ENCODE peak calls at places on chromosomes 7 and 10, in five cellular contexts. One of them, this sample, is unnamed.

GRCh38 chr10:111247781-111248389 is 171.1 kb downstream of the ADRA2A start:
- DNase-seq in fibroblast of mammary gland: no peak
- DNase-seq in left ventricle myocardium inferior: no peak
- DNase-seq in PC-3: peak; percentile 17
- DNase-seq in retinal pigment epithelial cell: no peak
- DNase-seq in this sample: no peak

GRCh38 chr7:133860628-133861135 is 266.5 kb upstream of the LRGUK start:
- DNase-seq in fibroblast of mammary gland: no peak
- DNase-seq in left ventricle myocardium inferior: no peak
- DNase-seq in PC-3: no peak
- DNase-seq in retinal pigment epithelial cell: no peak
- DNase-seq in this sample: no peak

GRCh38 chr10:83606275-83606674 is 533.0 kb upstream of the GHITM start:
- DNase-seq in fibroblast of mammary gland: no peak
- DNase-seq in left ventricle myocardium inferior: no peak
- DNase-seq in PC-3: peak; percentile 1
- DNase-seq in retinal pigment epithelial cell: peak; percentile 46
- DNase-seq in this sample: no peak

GRCh38 chr7:128164061-128164954 is 76.8 kb upstream of the LEP start:
- DNase-seq in fibroblast of mammary gland: peak; percentile 77
- DNase-seq in left ventricle myocardium inferior: no peak
- DNase-seq in PC-3: peak; percentile 91
- DNase-seq in retinal pigment epithelial cell: peak; percentile 77
- DNase-seq in this sample: peak; percentile 83

GRCh38 chr7:108463613-108464012 is 7.4 kb upstream of the NRCAM start:
- DNase-seq in fibroblast of mammary gland: no peak
- DNase-seq in left ventricle myocardium inferior: no peak
- DNase-seq in PC-3: no peak
- DNase-seq in retinal pigment epithelial cell: no peak
- DNase-seq in this sample: no peak

GRCh38 chr7:84228526-84228925 is 33.9 kb upstream of the SEMA3A start:
- DNase-seq in fibroblast of mammary gland: no peak
- DNase-seq in left ventricle myocardium inferior: no peak
- DNase-seq in PC-3: no peak
- DNase-seq in retinal pigment epithelial cell: no peak
- DNase-seq in this sample: no peak

GRCh38 chr7:158404031-158404761 is 183.4 kb downstream of the PTPRN2 start:
- DNase-seq in fibroblast of mammary gland: no peak
- DNase-seq in left ventricle myocardium inferior: no peak
- DNase-seq in PC-3: no peak
- DNase-seq in retinal pigment epithelial cell: no peak
- DNase-seq in this sample: no peak

GRCh38 chr10:110456046-110456445 is 41.7 kb upstream of the DUSP5 start:
- DNase-seq in fibroblast of mammary gland: no peak
- DNase-seq in left ventricle myocardium inferior: no peak
- DNase-seq in PC-3: peak; percentile 21
- DNase-seq in retinal pigment epithelial cell: no peak
- DNase-seq in this sample: no peak

GRCh38 chr7:106231856-106232490 is 52.8 kb downstream of the NAMPT start:
- DNase-seq in fibroblast of mammary gland: no peak
- DNase-seq in left ventricle myocardium inferior: no peak
- DNase-seq in PC-3: no peak
- DNase-seq in retinal pigment epithelial cell: no peak
- DNase-seq in this sample: peak; percentile 12

GRCh38 chr7:138934861-138935260 is 46.3 kb downstream of the KIAA1549 start:
- DNase-seq in fibroblast of mammary gland: peak; percentile 33
- DNase-seq in left ventricle myocardium inferior: no peak
- DNase-seq in PC-3: peak; percentile 86
- DNase-seq in retinal pigment epithelial cell: no peak
- DNase-seq in this sample: peak; percentile 49

GRCh38 chr7:24891173-24891787 is 88.7 kb downstream of the OSBPL3 start:
- DNase-seq in fibroblast of mammary gland: no peak
- DNase-seq in left ventricle myocardium inferior: no peak
- DNase-seq in PC-3: no peak
- DNase-seq in retinal pigment epithelial cell: no peak
- DNase-seq in this sample: no peak

GRCh38 chr7:42342381-42342780 is 105.4 kb upstream of the GLI3 start:
- DNase-seq in fibroblast of mammary gland: no peak
- DNase-seq in left ventricle myocardium inferior: no peak
- DNase-seq in PC-3: no peak
- DNase-seq in retinal pigment epithelial cell: no peak
- DNase-seq in this sample: no peak

GRCh38 chr10:51879238-51879637 is 179.8 kb upstream of the CSTF2T start:
- DNase-seq in fibroblast of mammary gland: peak; percentile 100
- DNase-seq in left ventricle myocardium inferior: no peak
- DNase-seq in PC-3: peak; percentile 99
- DNase-seq in retinal pigment epithelial cell: peak; percentile 52
- DNase-seq in this sample: peak; percentile 99

GRCh38 chr7:137343483-137343841 is at the start of gene PTN:
- DNase-seq in fibroblast of mammary gland: peak; percentile 57
- DNase-seq in left ventricle myocardium inferior: peak; percentile 40
- DNase-seq in PC-3: peak; percentile 41
- DNase-seq in retinal pigment epithelial cell: no peak
- DNase-seq in this sample: peak; percentile 14

GRCh38 chr10:1939016-1939415 is 201.7 kb upstream of the ADARB2 start:
- DNase-seq in fibroblast of mammary gland: no peak
- DNase-seq in left ventricle myocardium inferior: no peak
- DNase-seq in PC-3: no peak
- DNase-seq in retinal pigment epithelial cell: no peak
- DNase-seq in this sample: no peak

GRCh38 chr7:14938181-14938580 is 35.6 kb upstream of the DGKB start:
- DNase-seq in fibroblast of mammary gland: no peak
- DNase-seq in left ventricle myocardium inferior: no peak
- DNase-seq in PC-3: no peak
- DNase-seq in retinal pigment epithelial cell: no peak
- DNase-seq in this sample: no peak

GRCh38 chr7:46152671-46153070 is 231.6 kb upstream of the IGFBP3 start:
- DNase-seq in fibroblast of mammary gland: no peak
- DNase-seq in left ventricle myocardium inferior: no peak
- DNase-seq in PC-3: no peak
- DNase-seq in retinal pigment epithelial cell: no peak
- DNase-seq in this sample: no peak
- TF ChIP-seq CTCF in fibroblast of mammary gland: no peak
- TF ChIP-seq CTCF in left ventricle myocardium inferior: no peak
- TF ChIP-seq CTCF in PC-3: peak; percentile 48
- TF ChIP-seq CTCF in retinal pigment epithelial cell: peak; percentile 34
- TF ChIP-seq CTCF in this sample: peak; percentile 38

GRCh38 chr10:8054243-8054497 is 318 bp upstream of the GATA3 start:
- DNase-seq in fibroblast of mammary gland: no peak
- DNase-seq in left ventricle myocardium inferior: no peak
- DNase-seq in PC-3: peak; percentile 39
- DNase-seq in retinal pigment epithelial cell: no peak
- DNase-seq in this sample: no peak

GRCh38 chr10:8056891-8057331 is 2.4 kb downstream of the GATA3 start:
- DNase-seq in fibroblast of mammary gland: no peak
- DNase-seq in left ventricle myocardium inferior: no peak
- DNase-seq in PC-3: no peak
- DNase-seq in retinal pigment epithelial cell: no peak
- DNase-seq in this sample: no peak

GRCh38 chr10:8056378-8056777 is 1.9 kb downstream of the GATA3 start:
- DNase-seq in fibroblast of mammary gland: no peak
- DNase-seq in left ventricle myocardium inferior: no peak
- DNase-seq in PC-3: no peak
- DNase-seq in retinal pigment epithelial cell: no peak
- DNase-seq in this sample: no peak

GRCh38 chr10:8054498-8055407 is at the start of gene GATA3:
- DNase-seq in fibroblast of mammary gland: no peak
- DNase-seq in left ventricle myocardium inferior: peak; percentile 62
- DNase-seq in PC-3: peak; percentile 47
- DNase-seq in retinal pigment epithelial cell: no peak
- DNase-seq in this sample: no peak

GRCh38 chr10:8055420-8056349 is 1.2 kb downstream of the GATA3 start:
- DNase-seq in fibroblast of mammary gland: no peak
- DNase-seq in left ventricle myocardium inferior: no peak
- DNase-seq in PC-3: no peak
- DNase-seq in retinal pigment epithelial cell: no peak
- DNase-seq in this sample: no peak
- H3K4me3 ChIP-seq in fibroblast of mammary gland: no peak overlapping the region
- H3K4me3 ChIP-seq in left ventricle myocardium inferior: peak overlapping the region; percentile 66
- H3K4me3 ChIP-seq in PC-3: no peak overlapping the region
- H3K4me3 ChIP-seq in retinal pigment epithelial cell: peak overlapping the region; percentile 53
- H3K4me3 ChIP-seq in this sample: no peak overlapping the region

GRCh38 chr10:31618541-31619291 is 299.7 kb downstream of the ZEB1 start:
- DNase-seq in fibroblast of mammary gland: peak; percentile 98
- DNase-seq in left ventricle myocardium inferior: peak; percentile 68
- DNase-seq in PC-3: no peak
- DNase-seq in retinal pigment epithelial cell: no peak
- DNase-seq in this sample: no peak
- TF ChIP-seq CTCF in fibroblast of mammary gland: no peak
- TF ChIP-seq CTCF in left ventricle myocardium inferior: no peak
- TF ChIP-seq CTCF in PC-3: no peak
- TF ChIP-seq CTCF in retinal pigment epithelial cell: no peak
- TF ChIP-seq CTCF in this sample: no peak

DNA sequence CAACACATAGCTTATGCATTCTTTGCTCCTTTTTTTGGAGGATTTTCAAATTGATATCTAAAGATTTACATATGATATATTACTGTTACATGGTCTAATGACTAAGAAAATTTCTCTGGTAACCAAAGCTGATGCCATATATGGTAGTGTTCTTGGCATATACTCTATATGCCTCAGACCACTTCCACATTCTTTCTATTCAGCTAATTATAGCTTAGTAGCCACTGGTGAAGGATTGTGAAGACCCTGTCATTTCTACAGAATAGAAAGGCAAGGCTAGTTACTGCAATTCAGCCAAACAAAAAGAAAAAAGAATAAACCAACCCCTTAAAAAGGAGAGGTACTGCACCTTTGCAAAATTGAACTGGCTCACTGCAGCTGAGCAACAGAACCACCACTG is 3.7 kb downstream of the PURB start:
- DNase-seq in fibroblast of mammary gland: peak; percentile 76
- DNase-seq in left ventricle myocardium inferior: no peak
- DNase-seq in PC-3: peak; percentile 66
- DNase-seq in retinal pigment epithelial cell: peak; percentile 72
- DNase-seq in this sample: peak; percentile 36
- H3K4me3 ChIP-seq in fibroblast of mammary gland: peak overlapping the region; percentile 76
- H3K4me3 ChIP-seq in left ventricle myocardium inferior: peak overlapping the region; percentile 94
- H3K4me3 ChIP-seq in PC-3: peak overlapping the region; percentile 76
- H3K4me3 ChIP-seq in retinal pigment epithelial cell: peak overlapping the region; percentile 77
- H3K4me3 ChIP-seq in this sample: peak overlapping the region; percentile 78

GRCh38 chr10:98429320-98430072 is 14.5 kb upstream of the PYROXD2 start:
- DNase-seq in fibroblast of mammary gland: no peak
- DNase-seq in left ventricle myocardium inferior: no peak
- DNase-seq in PC-3: no peak
- DNase-seq in retinal pigment epithelial cell: no peak
- DNase-seq in this sample: no peak

GRCh38 chr10:98424308-98425254 is 9.6 kb upstream of the PYROXD2 start:
- DNase-seq in fibroblast of mammary gland: no peak
- DNase-seq in left ventricle myocardium inferior: no peak
- DNase-seq in PC-3: no peak
- DNase-seq in retinal pigment epithelial cell: no peak
- DNase-seq in this sample: no peak

GRCh38 chr10:98425511-98426352 is 10.8 kb upstream of the PYROXD2 start:
- DNase-seq in fibroblast of mammary gland: peak; percentile 47
- DNase-seq in left ventricle myocardium inferior: peak; percentile 40
- DNase-seq in PC-3: peak; percentile 54
- DNase-seq in retinal pigment epithelial cell: no peak
- DNase-seq in this sample: peak; percentile 26

GRCh38 chr10:98423691-98424120 is 8.7 kb upstream of the PYROXD2 start:
- DNase-seq in fibroblast of mammary gland: no peak
- DNase-seq in left ventricle myocardium inferior: no peak
- DNase-seq in PC-3: no peak
- DNase-seq in retinal pigment epithelial cell: no peak
- DNase-seq in this sample: no peak

GRCh38 chr10:98427011-98427515 is 12.1 kb upstream of the PYROXD2 start:
- DNase-seq in fibroblast of mammary gland: no peak
- DNase-seq in left ventricle myocardium inferior: peak; percentile 12
- DNase-seq in PC-3: no peak
- DNase-seq in retinal pigment epithelial cell: no peak
- DNase-seq in this sample: no peak
- TF ChIP-seq CTCF in fibroblast of mammary gland: no peak
- TF ChIP-seq CTCF in left ventricle myocardium inferior: no peak
- TF ChIP-seq CTCF in PC-3: no peak
- TF ChIP-seq CTCF in retinal pigment epithelial cell: no peak
- TF ChIP-seq CTCF in this sample: no peak

This sample was measured in brain microvascular endothelial cell.